ENCODE peak calls at places on chromosomes 16 and 17, in eight cellular contexts. G is thoracic aorta, R is progenitor cell of endocrine pancreas, N is AG04450, B is left ventricle myocardium inferior, F is fibroblast of lung, J is heart right ventricle, E is neural crest cell. Q is an unnamed sample.

GRCh38 chr17:59427425-59427921 is 96.0 kb downstream of the YPEL2 start:
- DNase-seq in G (no peak), R (no peak), N (no peak), B (no peak), F (peak), J (peak), E (no peak), Q (no peak)

GRCh38 chr17:40552806-40553693 is 12.2 kb downstream of the CCR7 start:
- DNase-seq in G (no peak), R (no peak), N (no peak), B (no peak), F (no peak), J (no peak), E (no peak), Q (no peak)

GRCh38 chr16:88530858-88531203 is 39.4 kb upstream of the ZC3H18 start:
- DNase-seq in G (no peak), R (no peak), N (no peak), B (no peak), F (no peak), J (no peak), E (no peak), Q (no peak)

GRCh38 chr17:81691196-81691595 is 7.4 kb downstream of the HGS start:
- DNase-seq in G (no peak), R (no peak), N (no peak), B (no peak), F (no peak), J (no peak), E (no peak), Q (no peak)

GRCh38 chr17:73013299-73013698 is 79.2 kb downstream of the SLC39A11 start:
- DNase-seq in G (no peak), R (no peak), N (no peak), B (no peak), F (no peak), J (no peak), E (no peak), Q (no peak)

GRCh38 chr17:55750750-55751641 is at the start of gene PCTP:
- DNase-seq in G (peak), R (peak), N (peak), B (peak), F (peak), J (peak), E (peak), Q (peak)

GRCh38 chr16:68033101-68033500 is 10.0 kb downstream of the DUS2 start:
- DNase-seq in G (no peak), R (no peak), N (no peak), B (no peak), F (no peak), J (no peak), E (no peak), Q (no peak)

GRCh38 chr16:28321700-28322411 is 29.5 kb downstream of the SBK1 start:
- DNase-seq in G (no peak), R (no peak), N (no peak), B (no peak), F (peak), J (no peak), E (peak), Q (no peak)

GRCh38 chr17:29581583-29582253 is 7.7 kb downstream of the GIT1 start:
- DNase-seq in G (no peak), R (no peak), N (no peak), B (peak), F (no peak), J (no peak), E (no peak), Q (no peak)

GRCh38 chr17:75295220-75296158 is 6.3 kb upstream of the SLC25A19 start:
- DNase-seq in G (no peak), R (no peak), N (no peak), B (no peak), F (no peak), J (no peak), E (no peak), Q (no peak)

GRCh38 chr17:13521784-13522183 is 79.9 kb downstream of the HS3ST3A1 start:
- DNase-seq in G (no peak), R (no peak), N (no peak), B (no peak), F (no peak), J (no peak), E (no peak), Q (no peak)
- TF ChIP-seq CTCF in G (no peak), R (no peak), N (no peak), B (no peak), F (no peak), J (no peak), E (no peak), Q (no peak)

GRCh38 chr17:48330386-48330785 is 99.6 kb downstream of the SKAP1 start:
- DNase-seq in G (no peak), R (no peak), N (no peak), B (no peak), F (no peak), J (no peak), E (no peak), Q (no peak)
- TF ChIP-seq CTCF in G (no peak), R (no peak), N (no peak), B (no peak), F (no peak), J (no peak), E (no peak), Q (no peak)

GRCh38 chr17:17109231-17109630 is 67.0 kb downstream of the MPRIP start:
- DNase-seq in G (no peak), R (no peak), N (no peak), B (peak), F (no peak), J (no peak), E (no peak), Q (peak)
- TF ChIP-seq CTCF in G (no peak), R (no peak), N (peak), B (peak), F (peak), J (no peak), E (no peak), Q (no peak)

DNA sequence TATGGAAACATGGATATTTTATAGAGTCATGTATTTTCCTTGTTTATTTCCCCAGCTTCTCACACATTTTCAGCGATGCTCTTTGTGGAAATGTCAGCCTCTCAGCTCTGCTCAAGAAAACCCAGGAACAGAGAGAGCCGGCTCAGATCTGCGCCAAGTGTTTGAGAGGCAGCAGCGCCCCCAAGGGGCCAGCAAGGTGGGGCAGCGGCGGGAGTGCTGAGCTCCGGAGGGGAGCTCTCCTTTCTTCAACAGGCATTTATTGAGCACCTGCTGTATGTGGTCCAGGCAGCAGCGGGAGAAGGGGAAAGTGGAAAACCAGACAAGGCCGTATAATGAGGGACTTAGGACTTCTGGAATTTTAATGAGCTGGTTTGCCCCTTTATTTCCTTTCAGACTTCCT is 421.1 kb upstream of the C16orf82 start:
- DNase-seq in G (no peak), R (peak), N (no peak), B (no peak), F (no peak), J (no peak), E (peak), Q (peak)
- TF ChIP-seq CTCF in G (no peak), R (peak), N (no peak), B (peak), F (no peak), J (no peak), E (peak), Q (peak)